ENCODE peak calls at places on chromosomes 1 and 21, in nine cellular contexts. One of them, this sample, is unnamed.
A peak's percentile ranks its signal among the peaks of the same experiment; 100 is the strongest.

GRCh38 chr1:181043025-181043880 is 9.5 kb downstream of the MR1 start:
- DNase-seq in testis: no peak
- DNase-seq in fibroblast of lung: no peak
- DNase-seq in suprapubic skin: no peak
- DNase-seq in heart right ventricle: no peak
- DNase-seq in right lobe of liver: no peak
- DNase-seq in transverse colon: peak; percentile 62
- DNase-seq in cardiac muscle cell: peak; percentile 27
- DNase-seq in CD8-positive, alpha-beta T cell: no peak
- DNase-seq in this sample: peak; percentile 82

GRCh38 chr21:45074818-45075605 is 632 bp downstream of the ADARB1 start:
- DNase-seq in testis: peak; percentile 23
- DNase-seq in fibroblast of lung: peak; percentile 51
- DNase-seq in suprapubic skin: no peak
- DNase-seq in heart right ventricle: peak; percentile 42
- DNase-seq in right lobe of liver: peak; percentile 54
- DNase-seq in transverse colon: no peak
- DNase-seq in cardiac muscle cell: peak; percentile 34
- DNase-seq in CD8-positive, alpha-beta T cell: no peak
- DNase-seq in this sample: no peak

GRCh38 chr21:33531007-33531406 is 10.9 kb downstream of the GART start:
- DNase-seq in testis: no peak
- DNase-seq in fibroblast of lung: no peak
- DNase-seq in suprapubic skin: no peak
- DNase-seq in heart right ventricle: no peak
- DNase-seq in right lobe of liver: no peak
- DNase-seq in transverse colon: no peak
- DNase-seq in cardiac muscle cell: no peak
- DNase-seq in CD8-positive, alpha-beta T cell: no peak
- DNase-seq in this sample: no peak

GRCh38 chr1:241102652-241103051 is 254.4 kb downstream of the RGS7 start:
- DNase-seq in testis: no peak
- DNase-seq in fibroblast of lung: no peak
- DNase-seq in suprapubic skin: no peak
- DNase-seq in heart right ventricle: no peak
- DNase-seq in right lobe of liver: no peak
- DNase-seq in transverse colon: no peak
- DNase-seq in cardiac muscle cell: no peak
- DNase-seq in CD8-positive, alpha-beta T cell: no peak
- DNase-seq in this sample: no peak

GRCh38 chr1:198776602-198777029 is 137.8 kb downstream of the PTPRC start:
- DNase-seq in testis: peak; percentile 40
- DNase-seq in fibroblast of lung: peak; percentile 99
- DNase-seq in suprapubic skin: peak; percentile 61
- DNase-seq in heart right ventricle: peak; percentile 26
- DNase-seq in right lobe of liver: peak; percentile 37
- DNase-seq in transverse colon: peak; percentile 22
- DNase-seq in cardiac muscle cell: peak; percentile 94
- DNase-seq in CD8-positive, alpha-beta T cell: no peak
- DNase-seq in this sample: no peak

GRCh38 chr1:214270097-214270635 is 10.8 kb upstream of the SMYD2 start:
- DNase-seq in testis: no peak
- DNase-seq in fibroblast of lung: no peak
- DNase-seq in suprapubic skin: no peak
- DNase-seq in heart right ventricle: no peak
- DNase-seq in right lobe of liver: no peak
- DNase-seq in transverse colon: no peak
- DNase-seq in cardiac muscle cell: no peak
- DNase-seq in CD8-positive, alpha-beta T cell: no peak
- DNase-seq in this sample: no peak

GRCh38 chr1:53294557-53294956 is 33.3 kb downstream of the LRP8 start:
- DNase-seq in testis: no peak
- DNase-seq in fibroblast of lung: peak; percentile 84
- DNase-seq in suprapubic skin: no peak
- DNase-seq in heart right ventricle: no peak
- DNase-seq in right lobe of liver: no peak
- DNase-seq in transverse colon: no peak
- DNase-seq in cardiac muscle cell: peak; percentile 62
- DNase-seq in CD8-positive, alpha-beta T cell: no peak
- DNase-seq in this sample: no peak

GRCh38 chr1:190244406-190244805 is 233.3 kb downstream of the BRINP3 start:
- DNase-seq in testis: no peak
- DNase-seq in fibroblast of lung: no peak
- DNase-seq in suprapubic skin: no peak
- DNase-seq in heart right ventricle: no peak
- DNase-seq in right lobe of liver: no peak
- DNase-seq in transverse colon: no peak
- DNase-seq in cardiac muscle cell: no peak
- DNase-seq in CD8-positive, alpha-beta T cell: no peak
- DNase-seq in this sample: no peak

GRCh38 chr1:118921994-118922393 is 66.1 kb downstream of the TBX15 start:
- DNase-seq in testis: no peak
- DNase-seq in fibroblast of lung: no peak
- DNase-seq in suprapubic skin: no peak
- DNase-seq in heart right ventricle: no peak
- DNase-seq in right lobe of liver: no peak
- DNase-seq in transverse colon: no peak
- DNase-seq in cardiac muscle cell: no peak
- DNase-seq in CD8-positive, alpha-beta T cell: no peak
- DNase-seq in this sample: no peak

GRCh38 chr1:201480231-201481003 is 11.4 kb upstream of the PHLDA3 start:
- DNase-seq in testis: peak; percentile 60
- DNase-seq in fibroblast of lung: peak; percentile 55
- DNase-seq in suprapubic skin: peak; percentile 93
- DNase-seq in heart right ventricle: peak; percentile 84
- DNase-seq in right lobe of liver: peak; percentile 85
- DNase-seq in transverse colon: peak; percentile 91
- DNase-seq in cardiac muscle cell: peak; percentile 85
- DNase-seq in CD8-positive, alpha-beta T cell: peak; percentile 16
- DNase-seq in this sample: peak; percentile 95

GRCh38 chr1:109370712-109371270 is 26.9 kb downstream of the SORT1 start:
- DNase-seq in testis: no peak
- DNase-seq in fibroblast of lung: peak; percentile 97
- DNase-seq in suprapubic skin: no peak
- DNase-seq in heart right ventricle: no peak
- DNase-seq in right lobe of liver: no peak
- DNase-seq in transverse colon: no peak
- DNase-seq in cardiac muscle cell: peak; percentile 87
- DNase-seq in CD8-positive, alpha-beta T cell: no peak
- DNase-seq in this sample: no peak

GRCh38 chr21:19683492-19683891 is 1279.9 kb upstream of the TMPRSS15 start:
- DNase-seq in testis: no peak
- DNase-seq in fibroblast of lung: no peak
- DNase-seq in suprapubic skin: no peak
- DNase-seq in heart right ventricle: no peak
- DNase-seq in right lobe of liver: no peak
- DNase-seq in transverse colon: no peak
- DNase-seq in cardiac muscle cell: no peak
- DNase-seq in CD8-positive, alpha-beta T cell: no peak
- DNase-seq in this sample: no peak

GRCh38 chr21:35291034-35291433 is 241.9 kb upstream of the RUNX1 start:
- DNase-seq in testis: no peak
- DNase-seq in fibroblast of lung: no peak
- DNase-seq in suprapubic skin: no peak
- DNase-seq in heart right ventricle: no peak
- DNase-seq in right lobe of liver: no peak
- DNase-seq in transverse colon: no peak
- DNase-seq in cardiac muscle cell: no peak
- DNase-seq in CD8-positive, alpha-beta T cell: no peak
- DNase-seq in this sample: no peak

GRCh38 chr1:199639453-199639852 is 388.1 kb upstream of the NR5A2 start:
- DNase-seq in testis: no peak
- DNase-seq in fibroblast of lung: no peak
- DNase-seq in suprapubic skin: no peak
- DNase-seq in heart right ventricle: no peak
- DNase-seq in right lobe of liver: no peak
- DNase-seq in transverse colon: no peak
- DNase-seq in cardiac muscle cell: no peak
- DNase-seq in CD8-positive, alpha-beta T cell: no peak
- DNase-seq in this sample: no peak

GRCh38 chr1:158101944-158102343 is 78.8 kb upstream of the CD1D start:
- DNase-seq in testis: no peak
- DNase-seq in fibroblast of lung: peak; percentile 62
- DNase-seq in suprapubic skin: no peak
- DNase-seq in heart right ventricle: no peak
- DNase-seq in right lobe of liver: no peak
- DNase-seq in transverse colon: no peak
- DNase-seq in cardiac muscle cell: peak; percentile 19
- DNase-seq in CD8-positive, alpha-beta T cell: no peak
- DNase-seq in this sample: no peak

GRCh38 chr1:204975568-204976235 is 67.3 kb upstream of the CNTN2 start:
- DNase-seq in testis: peak; percentile 69
- DNase-seq in fibroblast of lung: peak; percentile 18
- DNase-seq in suprapubic skin: no peak
- DNase-seq in heart right ventricle: no peak
- DNase-seq in right lobe of liver: no peak
- DNase-seq in transverse colon: peak; percentile 44
- DNase-seq in cardiac muscle cell: peak; percentile 63
- DNase-seq in CD8-positive, alpha-beta T cell: peak; percentile 16
- DNase-seq in this sample: peak; percentile 56

GRCh38 chr1:92217721-92218120 is at the start of gene C1orf146:
- DNase-seq in testis: peak; percentile 61
- DNase-seq in fibroblast of lung: no peak
- DNase-seq in suprapubic skin: no peak
- DNase-seq in heart right ventricle: no peak
- DNase-seq in right lobe of liver: no peak
- DNase-seq in transverse colon: no peak
- DNase-seq in cardiac muscle cell: no peak
- DNase-seq in CD8-positive, alpha-beta T cell: no peak
- DNase-seq in this sample: no peak

GRCh38 chr1:235908742-235909520 is 42.2 kb upstream of the LYST start:
- DNase-seq in testis: no peak
- DNase-seq in fibroblast of lung: peak; percentile 86
- DNase-seq in suprapubic skin: no peak
- DNase-seq in heart right ventricle: no peak
- DNase-seq in right lobe of liver: no peak
- DNase-seq in transverse colon: no peak
- DNase-seq in cardiac muscle cell: peak; percentile 74
- DNase-seq in CD8-positive, alpha-beta T cell: no peak
- DNase-seq in this sample: no peak

GRCh38 chr1:12574757-12575139 is 43.3 kb downstream of the DHRS3 start:
- DNase-seq in testis: no peak
- DNase-seq in fibroblast of lung: no peak
- DNase-seq in suprapubic skin: no peak
- DNase-seq in heart right ventricle: no peak
- DNase-seq in right lobe of liver: no peak
- DNase-seq in transverse colon: no peak
- DNase-seq in cardiac muscle cell: no peak
- DNase-seq in CD8-positive, alpha-beta T cell: no peak
- DNase-seq in this sample: no peak

GRCh38 chr1:12570291-12570690 is 47.7 kb downstream of the DHRS3 start:
- DNase-seq in testis: no peak
- DNase-seq in fibroblast of lung: no peak
- DNase-seq in suprapubic skin: no peak
- DNase-seq in heart right ventricle: no peak
- DNase-seq in right lobe of liver: no peak
- DNase-seq in transverse colon: no peak
- DNase-seq in cardiac muscle cell: no peak
- DNase-seq in CD8-positive, alpha-beta T cell: no peak
- DNase-seq in this sample: no peak

GRCh38 chr1:12577020-12577419 is 41.0 kb downstream of the DHRS3 start:
- DNase-seq in testis: no peak
- DNase-seq in fibroblast of lung: no peak
- DNase-seq in suprapubic skin: no peak
- DNase-seq in heart right ventricle: no peak
- DNase-seq in right lobe of liver: no peak
- DNase-seq in transverse colon: no peak
- DNase-seq in cardiac muscle cell: no peak
- DNase-seq in CD8-positive, alpha-beta T cell: no peak
- DNase-seq in this sample: no peak

GRCh38 chr1:12572506-12572905 is 45.5 kb downstream of the DHRS3 start:
- DNase-seq in testis: no peak
- DNase-seq in fibroblast of lung: peak; percentile 67
- DNase-seq in suprapubic skin: no peak
- DNase-seq in heart right ventricle: no peak
- DNase-seq in right lobe of liver: no peak
- DNase-seq in transverse colon: no peak
- DNase-seq in cardiac muscle cell: peak; percentile 87
- DNase-seq in CD8-positive, alpha-beta T cell: no peak
- DNase-seq in this sample: no peak

GRCh38 chr1:12573015-12573825 is 44.8 kb downstream of the DHRS3 start:
- DNase-seq in testis: no peak
- DNase-seq in fibroblast of lung: no peak
- DNase-seq in suprapubic skin: no peak
- DNase-seq in heart right ventricle: peak; percentile 45
- DNase-seq in right lobe of liver: no peak
- DNase-seq in transverse colon: no peak
- DNase-seq in cardiac muscle cell: peak; percentile 68
- DNase-seq in CD8-positive, alpha-beta T cell: no peak
- DNase-seq in this sample: no peak
- H3K27ac ChIP-seq in testis: no peak overlapping the region
- H3K27ac ChIP-seq in fibroblast of lung: no peak overlapping the region
- H3K27ac ChIP-seq in suprapubic skin: no peak overlapping the region
- H3K27ac ChIP-seq in heart right ventricle: peak overlapping the region; percentile 80
- H3K27ac ChIP-seq in right lobe of liver: no peak overlapping the region
- H3K27ac ChIP-seq in transverse colon: no peak overlapping the region
- H3K27ac ChIP-seq in cardiac muscle cell: no peak overlapping the region
- H3K27ac ChIP-seq in CD8-positive, alpha-beta T cell: no peak overlapping the region
- H3K27ac ChIP-seq in this sample: no peak overlapping the region

DNA sequence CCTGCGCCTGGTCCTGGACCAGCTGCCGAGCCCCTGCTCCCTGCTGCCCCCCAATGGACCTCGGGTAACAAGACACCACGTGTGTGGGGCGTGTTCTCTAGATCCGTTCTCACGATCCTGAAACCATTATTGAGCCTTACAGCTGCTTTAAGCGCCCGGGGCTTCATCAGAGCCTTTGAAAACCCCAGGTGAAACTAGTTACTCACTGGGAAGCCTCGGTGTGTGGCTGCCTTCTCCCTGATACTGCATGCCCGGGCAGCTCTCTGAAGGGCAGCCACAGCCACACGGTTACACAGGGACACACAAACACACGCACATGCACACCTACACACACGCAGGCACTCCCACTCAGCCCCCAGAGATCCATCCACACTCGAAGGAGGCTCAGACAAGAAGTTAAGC is 5.3 kb downstream of the HES2 start:
- DNase-seq in testis: peak; percentile 55
- DNase-seq in fibroblast of lung: peak; percentile 58
- DNase-seq in suprapubic skin: no peak
- DNase-seq in heart right ventricle: no peak
- DNase-seq in right lobe of liver: no peak
- DNase-seq in transverse colon: peak; percentile 56
- DNase-seq in cardiac muscle cell: peak; percentile 45
- DNase-seq in CD8-positive, alpha-beta T cell: no peak
- DNase-seq in this sample: peak; percentile 62
- TF ChIP-seq CTCF in testis: peak; percentile 45
- TF ChIP-seq CTCF in fibroblast of lung: peak; percentile 70
- TF ChIP-seq CTCF in suprapubic skin: no peak
- TF ChIP-seq CTCF in heart right ventricle: peak; percentile 49
- TF ChIP-seq CTCF in right lobe of liver: peak; percentile 38
- TF ChIP-seq CTCF in transverse colon: peak; percentile 29
- TF ChIP-seq CTCF in cardiac muscle cell: peak; percentile 77
- TF ChIP-seq CTCF in CD8-positive, alpha-beta T cell: no peak
- TF ChIP-seq CTCF in this sample: no peak

GRCh38 chr1:27571439-27572018 is 32.4 kb downstream of the AHDC1 start:
- DNase-seq in testis: peak; percentile 71
- DNase-seq in fibroblast of lung: no peak
- DNase-seq in suprapubic skin: peak; percentile 64
- DNase-seq in heart right ventricle: peak; percentile 38
- DNase-seq in right lobe of liver: no peak
- DNase-seq in transverse colon: no peak
- DNase-seq in cardiac muscle cell: no peak
- DNase-seq in CD8-positive, alpha-beta T cell: no peak
- DNase-seq in this sample: no peak
- H3K4me1 ChIP-seq in testis: peaks cover 91% of the 10 kb centered on the region
- H3K4me1 ChIP-seq in fibroblast of lung: peaks cover 69% of the 10 kb centered on the region
- H3K4me1 ChIP-seq in suprapubic skin: peaks cover 98% of the 10 kb centered on the region
- H3K4me1 ChIP-seq in heart right ventricle: peaks cover 88% of the 10 kb centered on the region
- H3K4me1 ChIP-seq in right lobe of liver: no peaks in the 10 kb centered on the region
- H3K4me1 ChIP-seq in transverse colon: peaks cover 59% of the 10 kb centered on the region
- H3K4me1 ChIP-seq in cardiac muscle cell: peaks cover 87% of the 10 kb centered on the region
- H3K4me1 ChIP-seq in CD8-positive, alpha-beta T cell: peaks cover 16% of the 10 kb centered on the region
- H3K4me1 ChIP-seq in this sample: peaks cover 20% of the 10 kb centered on the region

GRCh38 chr1:150550222-150551048 is 1.2 kb downstream of the ADAMTSL4 start:
- DNase-seq in testis: no peak
- DNase-seq in fibroblast of lung: no peak
- DNase-seq in suprapubic skin: no peak
- DNase-seq in heart right ventricle: no peak
- DNase-seq in right lobe of liver: peak; percentile 48
- DNase-seq in transverse colon: peak; percentile 19
- DNase-seq in cardiac muscle cell: no peak
- DNase-seq in CD8-positive, alpha-beta T cell: no peak
- DNase-seq in this sample: no peak
- H3K27ac ChIP-seq in testis: peak overlapping the region; percentile 87
- H3K27ac ChIP-seq in fibroblast of lung: peak overlapping the region; percentile 56
- H3K27ac ChIP-seq in suprapubic skin: peak overlapping the region; percentile 88
- H3K27ac ChIP-seq in heart right ventricle: peak overlapping the region; percentile 88
- H3K27ac ChIP-seq in right lobe of liver: peak overlapping the region; percentile 89
- H3K27ac ChIP-seq in transverse colon: peak overlapping the region; percentile 85
- H3K27ac ChIP-seq in cardiac muscle cell: peak overlapping the region; percentile 73
- H3K27ac ChIP-seq in CD8-positive, alpha-beta T cell: no peak overlapping the region
- H3K27ac ChIP-seq in this sample: peak overlapping the region; percentile 73